ENCODE peak calls at places on chromosome 17, in eight cellular contexts. F is A549; A is stimulated activated CD4-positive, alpha-beta T cell treated with anti-CD3 and anti-CD28 coated beads, Interleukin-4, amount 100 ng/mL, for 24 hours; E is psoas muscle; H is sciatic nerve; I is cardiac fibroblast; D is astrocyte of the spinal cord; Z is NCI-H446. Q is an unnamed sample.

GRCh38 chr17:71878271-71878670 is 242.5 kb upstream of the SOX9 start:
- DNase-seq in F (no peak), A (no peak), E (no peak), H (no peak), I (no peak), D (no peak), Z (no peak), Q (no peak)

GRCh38 chr17:18043491-18043890 is 4.3 kb downstream of the GID4 start:
- DNase-seq in F (peak), A (no peak), E (no peak), H (no peak), I (peak), D (peak), Z (no peak), Q (no peak)

GRCh38 chr17:39624313-39624712 is 2.4 kb upstream of the PPP1R1B start:
- DNase-seq in F (no peak), A (no peak), E (no peak), H (no peak), I (no peak), D (no peak), Z (no peak), Q (no peak)

GRCh38 chr17:75845058-75845711 is 981 bp upstream of the UNC13D start:
- DNase-seq in F (peak), A (peak), E (peak), H (peak), I (peak), D (peak), Z (no peak), Q (peak)

GRCh38 chr17:75088902-75089417 is 1.2 kb downstream of the SLC16A5 start:
- DNase-seq in F (peak), A (no peak), E (no peak), H (no peak), I (no peak), D (peak), Z (no peak), Q (peak)

GRCh38 chr17:7579001-7579838 is at the start of gene CD68:
- DNase-seq in F (peak), A (peak), E (peak), H (peak), I (peak), D (peak), Z (no peak), Q (peak)

GRCh38 chr17:44004761-44005526 is 522 bp downstream of the NAGS start:
- DNase-seq in F (no peak), A (peak), E (no peak), H (no peak), I (no peak), D (peak), Z (no peak), Q (peak)

GRCh38 chr17:11240841-11241610 is at the start of gene SHISA6:
- DNase-seq in F (no peak), A (no peak), E (peak), H (no peak), I (no peak), D (no peak), Z (no peak), Q (no peak)

GRCh38 chr17:61531223-61531622 is 59.8 kb downstream of the NACA2 start:
- DNase-seq in F (no peak), A (no peak), E (no peak), H (no peak), I (no peak), D (no peak), Z (no peak), Q (no peak)

GRCh38 chr17:40019140-40019991 is 4.1 kb downstream of the CSF3 start:
- DNase-seq in F (no peak), A (no peak), E (peak), H (no peak), I (peak), D (peak), Z (no peak), Q (no peak)

GRCh38 chr17:77700165-77700881 is 258.2 kb upstream of the TNRC6C start:
- DNase-seq in F (no peak), A (no peak), E (no peak), H (no peak), I (no peak), D (no peak), Z (no peak), Q (no peak)

GRCh38 chr17:78708510-78708973 is 73.5 kb downstream of the CYTH1 start:
- DNase-seq in F (peak), A (peak), E (peak), H (peak), I (peak), D (peak), Z (peak), Q (peak)

GRCh38 chr17:9875441-9875840 is 29.6 kb downstream of the RCVRN start:
- DNase-seq in F (no peak), A (no peak), E (no peak), H (no peak), I (peak), D (peak), Z (no peak), Q (no peak)

GRCh38 chr17:55768946-55769624 is 18.2 kb downstream of the PCTP start:
- DNase-seq in F (no peak), A (no peak), E (no peak), H (no peak), I (peak), D (no peak), Z (no peak), Q (no peak)

GRCh38 chr17:77129568-77130301 is 11.0 kb upstream of the SEC14L1 start:
- DNase-seq in F (no peak), A (no peak), E (peak), H (no peak), I (peak), D (peak), Z (no peak), Q (no peak)

GRCh38 chr17:34598161-34598776 is 18.9 kb downstream of the TMEM132E start:
- DNase-seq in F (no peak), A (no peak), E (no peak), H (no peak), I (no peak), D (no peak), Z (no peak), Q (no peak)

GRCh38 chr17:28701987-28702751 is 9.5 kb downstream of the PROCA1 start:
- DNase-seq in F (no peak), A (no peak), E (no peak), H (no peak), I (no peak), D (no peak), Z (no peak), Q (no peak)

GRCh38 chr17:82200135-82200534 is 12.5 kb downstream of the CCDC57 start:
- DNase-seq in F (no peak), A (no peak), E (no peak), H (no peak), I (no peak), D (no peak), Z (no peak), Q (no peak)

GRCh38 chr17:49016775-49017463 is 19.7 kb downstream of the IGF2BP1 start:
- DNase-seq in F (peak), A (no peak), E (no peak), H (no peak), I (peak), D (peak), Z (no peak), Q (no peak)

GRCh38 chr17:29562615-29563014 is 4.2 kb downstream of the ABHD15 start:
- DNase-seq in F (no peak), A (no peak), E (no peak), H (peak), I (no peak), D (no peak), Z (no peak), Q (no peak)

GRCh38 chr17:340074-340473 is 12.5 kb downstream of the RPH3AL start:
- DNase-seq in F (no peak), A (no peak), E (no peak), H (peak), I (no peak), D (no peak), Z (no peak), Q (no peak)

GRCh38 chr17:55751720-55752250 is 934 bp downstream of the PCTP start:
- DNase-seq in F (no peak), A (no peak), E (no peak), H (no peak), I (no peak), D (no peak), Z (no peak), Q (no peak)

GRCh38 chr17:16484445-16485169 is 7.4 kb downstream of the LRRC75A start:
- DNase-seq in F (no peak), A (no peak), E (no peak), H (no peak), I (no peak), D (no peak), Z (no peak), Q (no peak)

GRCh38 chr17:13736915-13737314 is 135.2 kb upstream of the HS3ST3A1 start:
- DNase-seq in F (no peak), A (no peak), E (no peak), H (no peak), I (peak), D (no peak), Z (no peak), Q (no peak)

GRCh38 chr17:35666967-35667552 is 64.4 kb upstream of the RASL10B start:
- DNase-seq in F (no peak), A (no peak), E (no peak), H (no peak), I (no peak), D (no peak), Z (no peak), Q (no peak)

GRCh38 chr17:43998552-43998951 is 5.9 kb upstream of the NAGS start:
- DNase-seq in F (no peak), A (no peak), E (no peak), H (no peak), I (peak), D (peak), Z (no peak), Q (no peak)

GRCh38 chr17:34156741-34157589 is 98.1 kb upstream of the CCL2 start:
- DNase-seq in F (no peak), A (no peak), E (no peak), H (no peak), I (no peak), D (no peak), Z (no peak), Q (no peak)

GRCh38 chr17:42097691-42098661 is at the start of gene ZNF385C:
- DNase-seq in F (no peak), A (peak), E (no peak), H (no peak), I (no peak), D (no peak), Z (no peak), Q (no peak)

GRCh38 chr17:43456661-43457361 is 27.0 kb upstream of the DHX8 start:
- DNase-seq in F (no peak), A (no peak), E (peak), H (no peak), I (peak), D (peak), Z (no peak), Q (peak)

GRCh38 chr17:41329279-41329925 is 13.9 kb upstream of the KRTAP17-1 start:
- DNase-seq in F (peak), A (no peak), E (no peak), H (no peak), I (peak), D (peak), Z (no peak), Q (no peak)

GRCh38 chr17:35188111-35188510 is 6.1 kb downstream of the SLC35G3 start:
- DNase-seq in F (no peak), A (no peak), E (no peak), H (no peak), I (no peak), D (peak), Z (no peak), Q (no peak)

GRCh38 chr17:32266389-32267269 is 997 bp downstream of the RHBDL3 start:
- DNase-seq in F (no peak), A (peak), E (no peak), H (no peak), I (no peak), D (no peak), Z (no peak), Q (no peak)

GRCh38 chr17:74532115-74532514 is 840 bp upstream of the CD300LB start:
- DNase-seq in F (no peak), A (peak), E (no peak), H (peak), I (no peak), D (no peak), Z (peak), Q (no peak)

GRCh38 chr17:36196099-36196496 is 460 bp downstream of the CCL3L1 start:
- DNase-seq in F (no peak), A (no peak), E (no peak), H (no peak), I (no peak), D (no peak), Z (no peak), Q (no peak)

GRCh38 chr17:35766903-35767510 is 6.3 kb downstream of the C17orf50 start:
- DNase-seq in F (peak), A (peak), E (no peak), H (no peak), I (peak), D (peak), Z (peak), Q (no peak)

GRCh38 chr17:55275894-55276804 is 11.4 kb downstream of the HLF start:
- DNase-seq in F (peak), A (no peak), E (no peak), H (no peak), I (no peak), D (no peak), Z (peak), Q (no peak)

GRCh38 chr17:66339563-66339962 is 37.1 kb downstream of the PRKCA start:
- DNase-seq in F (no peak), A (no peak), E (no peak), H (no peak), I (no peak), D (no peak), Z (no peak), Q (no peak)

GRCh38 chr17:82687375-82687861 is 11.1 kb downstream of the RAB40B start:
- DNase-seq in F (peak), A (no peak), E (peak), H (no peak), I (no peak), D (no peak), Z (no peak), Q (no peak)

GRCh38 chr17:81734405-81735055 is 22.4 kb downstream of the SLC25A10 start:
- DNase-seq in F (no peak), A (no peak), E (no peak), H (no peak), I (no peak), D (no peak), Z (no peak), Q (peak)

GRCh38 chr17:35243459-35244204 is 760 bp downstream of the SLFN5 start:
- DNase-seq in F (peak), A (peak), E (peak), H (peak), I (peak), D (peak), Z (no peak), Q (no peak)